ENCODE peak calls at places on chromosomes 13 and 19, in nine cellular contexts. One of them, this sample, is unnamed.

GRCh38 chr13:108551674-108552073 is 77.7 kb upstream of the MYO16 start:
- DNase-seq in stimulated activated naive CD8-positive, alpha-beta T cell treated with anti-CD3 and anti-CD28 coated beads, Interleukin-15, amount 100 ng/mL, for 72 hours: no peak
- DNase-seq in activated naive CD4-positive, alpha-beta T cell: no peak
- DNase-seq in NCI-H510A treated with DMSO at 0.1 percent for 48 hours: no peak
- DNase-seq in stimulated activated naive CD4-positive, alpha-beta T cell: no peak
- DNase-seq in foreskin keratinocyte: peak
- DNase-seq in stimulated activated CD8-positive, alpha-beta memory T cell treated with anti-CD3 and anti-CD28 coated beads, Interleukin-4, amount 100 ng/mL, for 48 hours: no peak
- DNase-seq in neuronal stem cell: no peak
- DNase-seq in dorsolateral prefrontal cortex: no peak
- DNase-seq in this sample: no peak

GRCh38 chr13:106361621-106362020 is 173.8 kb downstream of the EFNB2 start:
- DNase-seq in stimulated activated naive CD8-positive, alpha-beta T cell treated with anti-CD3 and anti-CD28 coated beads, Interleukin-15, amount 100 ng/mL, for 72 hours: no peak
- DNase-seq in activated naive CD4-positive, alpha-beta T cell: no peak
- DNase-seq in NCI-H510A treated with DMSO at 0.1 percent for 48 hours: no peak
- DNase-seq in stimulated activated naive CD4-positive, alpha-beta T cell: no peak
- DNase-seq in foreskin keratinocyte: no peak
- DNase-seq in stimulated activated CD8-positive, alpha-beta memory T cell treated with anti-CD3 and anti-CD28 coated beads, Interleukin-4, amount 100 ng/mL, for 48 hours: no peak
- DNase-seq in neuronal stem cell: no peak
- DNase-seq in dorsolateral prefrontal cortex: no peak
- DNase-seq in this sample: no peak

GRCh38 chr13:30376426-30377311 is 45.6 kb upstream of the UBE2L5 start:
- DNase-seq in stimulated activated naive CD8-positive, alpha-beta T cell treated with anti-CD3 and anti-CD28 coated beads, Interleukin-15, amount 100 ng/mL, for 72 hours: peak
- DNase-seq in activated naive CD4-positive, alpha-beta T cell: peak
- DNase-seq in NCI-H510A treated with DMSO at 0.1 percent for 48 hours: peak
- DNase-seq in stimulated activated naive CD4-positive, alpha-beta T cell: peak
- DNase-seq in foreskin keratinocyte: no peak
- DNase-seq in stimulated activated CD8-positive, alpha-beta memory T cell treated with anti-CD3 and anti-CD28 coated beads, Interleukin-4, amount 100 ng/mL, for 48 hours: peak
- DNase-seq in neuronal stem cell: no peak
- DNase-seq in dorsolateral prefrontal cortex: no peak
- DNase-seq in this sample: no peak

GRCh38 chr13:33721719-33722118 is 96.2 kb upstream of the RFC3 start:
- DNase-seq in stimulated activated naive CD8-positive, alpha-beta T cell treated with anti-CD3 and anti-CD28 coated beads, Interleukin-15, amount 100 ng/mL, for 72 hours: no peak
- DNase-seq in activated naive CD4-positive, alpha-beta T cell: no peak
- DNase-seq in NCI-H510A treated with DMSO at 0.1 percent for 48 hours: no peak
- DNase-seq in stimulated activated naive CD4-positive, alpha-beta T cell: no peak
- DNase-seq in foreskin keratinocyte: peak
- DNase-seq in stimulated activated CD8-positive, alpha-beta memory T cell treated with anti-CD3 and anti-CD28 coated beads, Interleukin-4, amount 100 ng/mL, for 48 hours: no peak
- DNase-seq in neuronal stem cell: no peak
- DNase-seq in dorsolateral prefrontal cortex: no peak
- DNase-seq in this sample: no peak

GRCh38 chr13:40439928-40440327 is 226.5 kb downstream of the FOXO1 start:
- DNase-seq in stimulated activated naive CD8-positive, alpha-beta T cell treated with anti-CD3 and anti-CD28 coated beads, Interleukin-15, amount 100 ng/mL, for 72 hours: no peak
- DNase-seq in activated naive CD4-positive, alpha-beta T cell: no peak
- DNase-seq in NCI-H510A treated with DMSO at 0.1 percent for 48 hours: no peak
- DNase-seq in stimulated activated naive CD4-positive, alpha-beta T cell: no peak
- DNase-seq in foreskin keratinocyte: no peak
- DNase-seq in stimulated activated CD8-positive, alpha-beta memory T cell treated with anti-CD3 and anti-CD28 coated beads, Interleukin-4, amount 100 ng/mL, for 48 hours: no peak
- DNase-seq in neuronal stem cell: no peak
- DNase-seq in dorsolateral prefrontal cortex: no peak
- DNase-seq in this sample: no peak

GRCh38 chr13:35252536-35253205 is 223.8 kb downstream of the MAB21L1 start:
- DNase-seq in stimulated activated naive CD8-positive, alpha-beta T cell treated with anti-CD3 and anti-CD28 coated beads, Interleukin-15, amount 100 ng/mL, for 72 hours: no peak
- DNase-seq in activated naive CD4-positive, alpha-beta T cell: no peak
- DNase-seq in NCI-H510A treated with DMSO at 0.1 percent for 48 hours: no peak
- DNase-seq in stimulated activated naive CD4-positive, alpha-beta T cell: no peak
- DNase-seq in foreskin keratinocyte: peak
- DNase-seq in stimulated activated CD8-positive, alpha-beta memory T cell treated with anti-CD3 and anti-CD28 coated beads, Interleukin-4, amount 100 ng/mL, for 48 hours: no peak
- DNase-seq in neuronal stem cell: no peak
- DNase-seq in dorsolateral prefrontal cortex: no peak
- DNase-seq in this sample: no peak

GRCh38 chr13:23609414-23610186 is 39.4 kb downstream of the TNFRSF19 start:
- DNase-seq in stimulated activated naive CD8-positive, alpha-beta T cell treated with anti-CD3 and anti-CD28 coated beads, Interleukin-15, amount 100 ng/mL, for 72 hours: no peak
- DNase-seq in activated naive CD4-positive, alpha-beta T cell: no peak
- DNase-seq in NCI-H510A treated with DMSO at 0.1 percent for 48 hours: peak
- DNase-seq in stimulated activated naive CD4-positive, alpha-beta T cell: no peak
- DNase-seq in foreskin keratinocyte: peak
- DNase-seq in stimulated activated CD8-positive, alpha-beta memory T cell treated with anti-CD3 and anti-CD28 coated beads, Interleukin-4, amount 100 ng/mL, for 48 hours: no peak
- DNase-seq in neuronal stem cell: no peak
- DNase-seq in dorsolateral prefrontal cortex: no peak
- DNase-seq in this sample: no peak

GRCh38 chr19:815775-816499 is 5.8 kb downstream of the PLPPR3 start:
- DNase-seq in stimulated activated naive CD8-positive, alpha-beta T cell treated with anti-CD3 and anti-CD28 coated beads, Interleukin-15, amount 100 ng/mL, for 72 hours: no peak
- DNase-seq in activated naive CD4-positive, alpha-beta T cell: no peak
- DNase-seq in NCI-H510A treated with DMSO at 0.1 percent for 48 hours: no peak
- DNase-seq in stimulated activated naive CD4-positive, alpha-beta T cell: no peak
- DNase-seq in foreskin keratinocyte: no peak
- DNase-seq in stimulated activated CD8-positive, alpha-beta memory T cell treated with anti-CD3 and anti-CD28 coated beads, Interleukin-4, amount 100 ng/mL, for 48 hours: no peak
- DNase-seq in neuronal stem cell: no peak
- DNase-seq in dorsolateral prefrontal cortex: no peak
- DNase-seq in this sample: no peak

GRCh38 chr13:21458816-21459701 is at the start of gene ZDHHC20:
- DNase-seq in stimulated activated naive CD8-positive, alpha-beta T cell treated with anti-CD3 and anti-CD28 coated beads, Interleukin-15, amount 100 ng/mL, for 72 hours: peak
- DNase-seq in activated naive CD4-positive, alpha-beta T cell: peak
- DNase-seq in NCI-H510A treated with DMSO at 0.1 percent for 48 hours: peak
- DNase-seq in stimulated activated naive CD4-positive, alpha-beta T cell: peak
- DNase-seq in foreskin keratinocyte: peak
- DNase-seq in stimulated activated CD8-positive, alpha-beta memory T cell treated with anti-CD3 and anti-CD28 coated beads, Interleukin-4, amount 100 ng/mL, for 48 hours: peak
- DNase-seq in neuronal stem cell: peak
- DNase-seq in dorsolateral prefrontal cortex: peak
- DNase-seq in this sample: peak

GRCh38 chr19:33667141-33667540 is 45.4 kb downstream of the CHST8 start:
- DNase-seq in stimulated activated naive CD8-positive, alpha-beta T cell treated with anti-CD3 and anti-CD28 coated beads, Interleukin-15, amount 100 ng/mL, for 72 hours: no peak
- DNase-seq in activated naive CD4-positive, alpha-beta T cell: no peak
- DNase-seq in NCI-H510A treated with DMSO at 0.1 percent for 48 hours: no peak
- DNase-seq in stimulated activated naive CD4-positive, alpha-beta T cell: no peak
- DNase-seq in foreskin keratinocyte: no peak
- DNase-seq in stimulated activated CD8-positive, alpha-beta memory T cell treated with anti-CD3 and anti-CD28 coated beads, Interleukin-4, amount 100 ng/mL, for 48 hours: no peak
- DNase-seq in neuronal stem cell: no peak
- DNase-seq in dorsolateral prefrontal cortex: no peak
- DNase-seq in this sample: no peak

GRCh38 chr13:44050450-44051063 is 170.9 kb downstream of the LACC1 start:
- DNase-seq in stimulated activated naive CD8-positive, alpha-beta T cell treated with anti-CD3 and anti-CD28 coated beads, Interleukin-15, amount 100 ng/mL, for 72 hours: no peak
- DNase-seq in activated naive CD4-positive, alpha-beta T cell: no peak
- DNase-seq in NCI-H510A treated with DMSO at 0.1 percent for 48 hours: peak
- DNase-seq in stimulated activated naive CD4-positive, alpha-beta T cell: peak
- DNase-seq in foreskin keratinocyte: no peak
- DNase-seq in stimulated activated CD8-positive, alpha-beta memory T cell treated with anti-CD3 and anti-CD28 coated beads, Interleukin-4, amount 100 ng/mL, for 48 hours: no peak
- DNase-seq in neuronal stem cell: no peak
- DNase-seq in dorsolateral prefrontal cortex: no peak
- DNase-seq in this sample: no peak

GRCh38 chr13:72963762-72964161 is 95.0 kb upstream of the KLF5 start:
- DNase-seq in stimulated activated naive CD8-positive, alpha-beta T cell treated with anti-CD3 and anti-CD28 coated beads, Interleukin-15, amount 100 ng/mL, for 72 hours: no peak
- DNase-seq in activated naive CD4-positive, alpha-beta T cell: no peak
- DNase-seq in NCI-H510A treated with DMSO at 0.1 percent for 48 hours: no peak
- DNase-seq in stimulated activated naive CD4-positive, alpha-beta T cell: no peak
- DNase-seq in foreskin keratinocyte: no peak
- DNase-seq in stimulated activated CD8-positive, alpha-beta memory T cell treated with anti-CD3 and anti-CD28 coated beads, Interleukin-4, amount 100 ng/mL, for 48 hours: no peak
- DNase-seq in neuronal stem cell: no peak
- DNase-seq in dorsolateral prefrontal cortex: no peak
- DNase-seq in this sample: no peak

GRCh38 chr19:18599485-18599884 is 7.1 kb downstream of the CRLF1 start:
- DNase-seq in stimulated activated naive CD8-positive, alpha-beta T cell treated with anti-CD3 and anti-CD28 coated beads, Interleukin-15, amount 100 ng/mL, for 72 hours: no peak
- DNase-seq in activated naive CD4-positive, alpha-beta T cell: no peak
- DNase-seq in NCI-H510A treated with DMSO at 0.1 percent for 48 hours: no peak
- DNase-seq in stimulated activated naive CD4-positive, alpha-beta T cell: no peak
- DNase-seq in foreskin keratinocyte: no peak
- DNase-seq in stimulated activated CD8-positive, alpha-beta memory T cell treated with anti-CD3 and anti-CD28 coated beads, Interleukin-4, amount 100 ng/mL, for 48 hours: no peak
- DNase-seq in neuronal stem cell: no peak
- DNase-seq in dorsolateral prefrontal cortex: no peak
- DNase-seq in this sample: no peak

This sample was measured in NCI-H1930.